ENCODE peak calls at places on chromosomes 1 and 21, in nine cellular contexts. A, V, O, H, Y, L, M, N and D are unnamed samples.

GRCh38 chr1:58931761-58932160 is 147.9 kb upstream of the JUN start:
- DNase-seq in A (no peak), V (no peak), O (no peak), H (no peak), Y (no peak), L (no peak), M (no peak), N (no peak), D (no peak)

GRCh38 chr1:192401832-192402231 is 85.0 kb downstream of the RGS21 start:
- DNase-seq in A (no peak), V (no peak), O (no peak), H (no peak), Y (peak), L (no peak), M (no peak), N (no peak), D (no peak)

GRCh38 chr1:183764981-183765380 is 39.9 kb upstream of the RGL1 start:
- DNase-seq in A (no peak), V (no peak), O (no peak), H (no peak), Y (no peak), L (no peak), M (no peak), N (no peak), D (no peak)

GRCh38 chr1:91846007-91846620 is 39.8 kb downstream of the TGFBR3 start:
- DNase-seq in A (peak), V (no peak), O (no peak), H (peak), Y (no peak), L (no peak), M (no peak), N (peak), D (peak)

GRCh38 chr1:77030401-77031100 is 163.3 kb downstream of the ST6GALNAC5 start:
- DNase-seq in A (no peak), V (no peak), O (no peak), H (no peak), Y (peak), L (no peak), M (no peak), N (no peak), D (no peak)

GRCh38 chr21:31184462-31184861 is 146.2 kb upstream of the KRTAP19-8 start:
- DNase-seq in A (no peak), V (no peak), O (no peak), H (no peak), Y (no peak), L (no peak), M (peak), N (no peak), D (no peak)

GRCh38 chr1:15741183-15741850 is 982 bp upstream of the TMEM82 start:
- DNase-seq in A (peak), V (peak), O (no peak), H (peak), Y (peak), L (peak), M (peak), N (peak), D (peak)

GRCh38 chr1:244857761-244858160 is 6.6 kb downstream of the HNRNPU start:
- DNase-seq in A (no peak), V (no peak), O (no peak), H (no peak), Y (no peak), L (no peak), M (no peak), N (no peak), D (no peak)

GRCh38 chr21:45830720-45831366 is 150.7 kb upstream of the COL6A1 start:
- DNase-seq in A (no peak), V (no peak), O (no peak), H (no peak), Y (no peak), L (no peak), M (no peak), N (no peak), D (no peak)

GRCh38 chr1:30847358-30847972 is 61.1 kb downstream of the SDC3 start:
- DNase-seq in A (peak), V (no peak), O (peak), H (no peak), Y (peak), L (peak), M (no peak), N (peak), D (peak)

GRCh38 chr1:233394860-233395717 is 67.6 kb downstream of the MAP3K21 start:
- DNase-seq in A (peak), V (peak), O (no peak), H (peak), Y (peak), L (peak), M (no peak), N (peak), D (peak)

GRCh38 chr1:99662581-99663208 is 16.8 kb downstream of the PALMD start:
- DNase-seq in A (no peak), V (no peak), O (no peak), H (no peak), Y (no peak), L (no peak), M (no peak), N (no peak), D (no peak)